ENCODE peak calls at places on chromosome 20, in eight cellular contexts. D is cardiac muscle cell; N is ELR; W is CD8-positive, alpha-beta T cell; Z is brain microvascular endothelial cell; I is activated T-helper 2 cell treated with anti-CD3 and anti-CD28 coated beads, Interferon-gamma antibody, Interleukin-2, Interleukin-4, amounts not matched to agents 10 μg/mL and 5 μg/mL and 100 μg/mL, durations not matched to agents 14 hours and 24 hours and 36 hours; B is smooth muscle cell of the brain vasculature; X is sigmoid colon. J is an unnamed sample.

GRCh38 chr20:55160996-55161395 is 685.6 kb downstream of the DOK5 start:
- DNase-seq in X (no peak), D (no peak), I (no peak), Z (no peak), W (no peak), B (no peak), N (no peak), J (peak)

GRCh38 chr20:41361757-41362747 is 4.6 kb downstream of the EMILIN3 start:
- DNase-seq in I (no peak), D (no peak), N (no peak), B (no peak), X (no peak), W (no peak), Z (no peak), J (peak)

GRCh38 chr20:23445596-23446217 is 6.2 kb downstream of the CSTL1 start:
- DNase-seq in X (no peak), I (no peak), D (no peak), B (no peak), Z (peak), W (no peak), N (peak), J (peak)

GRCh38 chr20:35145141-35145564 is 2.0 kb downstream of the EDEM2 start:
- DNase-seq in Z (peak), X (no peak), W (no peak), B (no peak), N (peak), D (peak), I (no peak), J (peak)

GRCh38 chr20:57008217-57008616 is 258.2 kb downstream of the BMP7 start:
- DNase-seq in B (no peak), Z (no peak), D (no peak), I (no peak), N (peak), X (no peak), W (no peak), J (no peak)

GRCh38 chr20:47451602-47451904 is 50.1 kb upstream of the NCOA3 start:
- DNase-seq in Z (no peak), X (no peak), B (no peak), N (no peak), D (no peak), I (no peak), W (no peak), J (no peak)

GRCh38 chr20:5531318-5532081 is 214.7 kb upstream of the PROKR2 start:
- DNase-seq in N (peak), Z (peak), X (no peak), B (no peak), I (no peak), W (no peak), D (no peak), J (no peak)

GRCh38 chr20:48926816-48927215 is 5.3 kb downstream of the ARFGEF2 start:
- DNase-seq in Z (no peak), N (no peak), W (no peak), B (no peak), I (no peak), X (no peak), D (no peak), J (no peak)

GRCh38 chr20:57003012-57003411 is 263.4 kb downstream of the BMP7 start:
- DNase-seq in B (no peak), Z (no peak), N (no peak), X (no peak), I (no peak), D (no peak), W (no peak), J (no peak)

GRCh38 chr20:51695574-51696303 is 72.5 kb downstream of the ATP9A start:
- DNase-seq in W (no peak), Z (peak), D (no peak), X (no peak), N (peak), I (no peak), B (no peak), J (peak)

GRCh38 chr20:31674895-31675827 is 37.4 kb downstream of the COX4I2 start:
- DNase-seq in B (no peak), I (peak), X (peak), W (peak), Z (peak), N (peak), D (no peak), J (peak)

GRCh38 chr20:64238115-64238825 is 17.3 kb upstream of the PCMTD2 start:
- DNase-seq in Z (no peak), W (no peak), B (no peak), D (no peak), N (no peak), I (no peak), X (peak), J (peak)

GRCh38 chr20:52204136-52204535 is 12.6 kb upstream of the ZFP64 start:
- DNase-seq in Z (no peak), B (no peak), I (no peak), N (peak), X (no peak), W (no peak), D (no peak), J (no peak)

GRCh38 chr20:61569836-61570235 is 317.8 kb downstream of the CDH4 start:
- DNase-seq in B (no peak), W (no peak), N (no peak), D (no peak), X (no peak), I (no peak), Z (no peak), J (peak)

GRCh38 chr20:10731190-10731955 is 57.6 kb upstream of the JAG1 start:
- DNase-seq in W (no peak), X (no peak), I (no peak), N (peak), B (no peak), D (no peak), Z (peak), J (peak)

GRCh38 chr20:23273776-23274175 is 76.8 kb upstream of the NXT1 start:
- DNase-seq in Z (no peak), W (no peak), B (no peak), I (no peak), N (no peak), D (no peak), X (no peak), J (no peak)

GRCh38 chr20:31494131-31494530 is 19.0 kb downstream of the REM1 start:
- DNase-seq in W (no peak), X (no peak), N (peak), D (no peak), I (no peak), B (no peak), Z (no peak), J (no peak)

J was measured in osteoblast.